ENCODE peak calls at places on chromosomes 4 and X, in four cellular contexts. One of them, this sample, is unnamed.

GRCh38 chrX:110381216-110381615 is 22.6 kb downstream of the RTL9 start:
- DNase-seq in HFFc6: peak; percentile 75
- DNase-seq in GM13976: no peak
- DNase-seq in endothelial cell: no peak
- DNase-seq in this sample: no peak

GRCh38 chrX:9312922-9313867 is 151.7 kb upstream of the TBL1X start:
- DNase-seq in HFFc6: no peak
- DNase-seq in GM13976: peak; percentile 43
- DNase-seq in endothelial cell: peak; percentile 5
- DNase-seq in this sample: peak; percentile 21

GRCh38 chrX:9525511-9526248 is 60.8 kb downstream of the TBL1X start:
- DNase-seq in HFFc6: no peak
- DNase-seq in GM13976: no peak
- DNase-seq in endothelial cell: no peak
- DNase-seq in this sample: no peak

GRCh38 chrX:31500920-31501319 is 429.1 kb upstream of the FTHL17 start:
- DNase-seq in HFFc6: no peak
- DNase-seq in GM13976: no peak
- DNase-seq in endothelial cell: no peak
- DNase-seq in this sample: no peak

GRCh38 chr4:8721621-8722020 is 129.1 kb downstream of the CPZ start:
- DNase-seq in HFFc6: no peak
- DNase-seq in GM13976: no peak
- DNase-seq in endothelial cell: no peak
- DNase-seq in this sample: no peak

GRCh38 chrX:2243913-2244460 is 256.8 kb downstream of the DHRSX start:
- DNase-seq in HFFc6: no peak
- DNase-seq in GM13976: no peak
- DNase-seq in endothelial cell: no peak
- DNase-seq in this sample: no peak

GRCh38 chrX:123803331-123803983 is 56.4 kb upstream of the XIAP start:
- DNase-seq in HFFc6: peak; percentile 81
- DNase-seq in GM13976: peak; percentile 38
- DNase-seq in endothelial cell: peak; percentile 4
- DNase-seq in this sample: no peak

GRCh38 chr4:86972997-86973396 is 38.2 kb downstream of the AFF1 start:
- DNase-seq in HFFc6: no peak
- DNase-seq in GM13976: no peak
- DNase-seq in endothelial cell: no peak
- DNase-seq in this sample: no peak

GRCh38 chr4:101205878-101206277 is 141.4 kb downstream of the PPP3CA start:
- DNase-seq in HFFc6: peak; percentile 40
- DNase-seq in GM13976: peak; percentile 11
- DNase-seq in endothelial cell: no peak
- DNase-seq in this sample: no peak

GRCh38 chrX:37701588-37701987 is 16.0 kb downstream of the XK start:
- DNase-seq in HFFc6: no peak
- DNase-seq in GM13976: no peak
- DNase-seq in endothelial cell: no peak
- DNase-seq in this sample: no peak

GRCh38 chr4:40199999-40200880 is 3.4 kb downstream of the RHOH start:
- DNase-seq in HFFc6: no peak
- DNase-seq in GM13976: peak; percentile 40
- DNase-seq in endothelial cell: no peak
- DNase-seq in this sample: no peak

GRCh38 chr4:167424338-167425256 is 190.3 kb upstream of the SPOCK3 start:
- DNase-seq in HFFc6: no peak
- DNase-seq in GM13976: no peak
- DNase-seq in endothelial cell: no peak
- DNase-seq in this sample: no peak

GRCh38 chrX:20361081-20361889 is 94.6 kb upstream of the RPS6KA3 start:
- DNase-seq in HFFc6: peak; percentile 13
- DNase-seq in GM13976: no peak
- DNase-seq in endothelial cell: no peak
- DNase-seq in this sample: no peak

GRCh38 chrX:20571611-20572010 is 304.9 kb upstream of the RPS6KA3 start:
- DNase-seq in HFFc6: no peak
- DNase-seq in GM13976: no peak
- DNase-seq in endothelial cell: no peak
- DNase-seq in this sample: no peak

GRCh38 chrX:114774691-114775090 is 190.8 kb downstream of the HTR2C start:
- DNase-seq in HFFc6: no peak
- DNase-seq in GM13976: no peak
- DNase-seq in endothelial cell: no peak
- DNase-seq in this sample: no peak

GRCh38 chr4:87007345-87008181 is 72.8 kb downstream of the AFF1 start:
- DNase-seq in HFFc6: peak; percentile 29
- DNase-seq in GM13976: no peak
- DNase-seq in endothelial cell: peak; percentile 50
- DNase-seq in this sample: no peak

GRCh38 chr4:98522603-98523395 is 135.6 kb downstream of the TSPAN5 start:
- DNase-seq in HFFc6: peak; percentile 89
- DNase-seq in GM13976: no peak
- DNase-seq in endothelial cell: no peak
- DNase-seq in this sample: no peak

GRCh38 chr4:19776021-19776459 is 475.7 kb upstream of the SLIT2 start:
- DNase-seq in HFFc6: peak; percentile 63
- DNase-seq in GM13976: no peak
- DNase-seq in endothelial cell: no peak
- DNase-seq in this sample: no peak

DNA sequence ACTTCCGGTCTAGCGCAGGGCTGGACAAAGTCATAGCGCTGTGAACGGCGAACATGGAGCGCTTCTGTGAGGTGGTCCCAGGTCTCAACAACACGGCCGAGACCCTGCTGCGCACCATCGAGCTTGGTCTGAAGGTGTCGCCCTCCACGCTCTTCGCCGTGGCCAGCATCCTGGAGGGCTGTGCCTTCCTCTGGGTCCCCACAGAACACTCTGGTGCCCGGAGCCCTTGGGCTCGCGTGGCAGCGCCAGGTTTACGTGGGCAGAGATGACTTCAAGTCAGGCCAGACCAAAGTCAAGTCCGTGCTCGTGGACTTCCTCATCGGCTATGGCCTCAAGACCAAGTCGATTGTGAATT is 128.6 kb downstream of the ANAPC4 start:
- DNase-seq in HFFc6: no peak
- DNase-seq in GM13976: no peak
- DNase-seq in endothelial cell: no peak
- DNase-seq in this sample: no peak
- TF ChIP-seq CTCF in HFFc6: no peak
- TF ChIP-seq CTCF in GM13976: no peak
- TF ChIP-seq CTCF in endothelial cell: no peak
- TF ChIP-seq CTCF in this sample: no peak

DNA sequence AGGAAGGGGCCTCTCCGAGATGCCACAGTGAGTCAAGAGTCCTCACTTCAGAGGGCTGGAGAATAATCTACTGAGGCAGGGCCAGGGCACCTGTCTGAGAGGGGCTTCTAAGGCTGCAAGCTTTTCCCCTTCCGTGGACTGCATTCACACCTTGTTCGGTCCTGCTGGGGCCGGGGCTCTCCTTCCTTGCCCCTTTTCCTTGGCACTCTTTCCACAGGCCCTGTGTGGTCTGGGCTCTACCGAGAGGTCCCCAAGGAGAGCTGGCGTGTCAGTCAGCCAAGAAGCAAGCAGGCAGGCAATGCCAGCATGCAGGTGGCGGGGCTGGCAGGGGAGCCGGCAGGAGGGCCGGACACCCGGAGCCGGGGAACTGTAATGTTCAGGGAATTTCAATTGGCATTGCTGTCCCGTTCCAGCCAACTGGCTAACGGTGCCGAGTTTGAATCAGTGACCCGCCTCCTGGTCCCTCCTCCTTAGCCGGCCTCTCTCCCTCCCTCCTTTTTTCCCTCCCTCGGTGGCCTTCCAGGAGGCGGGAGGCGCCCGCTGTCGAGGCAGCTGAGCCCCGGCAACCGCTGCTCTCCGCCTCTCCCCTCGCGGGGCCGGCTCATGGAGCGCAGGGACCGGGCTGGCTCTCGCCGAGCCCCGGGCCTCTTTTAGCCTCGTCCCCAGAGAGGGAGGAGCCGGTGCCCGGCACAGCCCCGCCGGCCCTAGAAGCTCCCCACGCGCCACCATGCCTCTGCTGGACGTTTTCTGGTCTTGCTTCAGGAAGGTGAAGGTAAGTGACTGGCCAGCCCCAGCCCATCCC is at the start of gene STARD8:
- DNase-seq in HFFc6: peak; percentile 60
- DNase-seq in GM13976: no peak
- DNase-seq in endothelial cell: peak; percentile 22
- DNase-seq in this sample: peak; percentile 15
- TF ChIP-seq CTCF in HFFc6: peak; percentile 18
- TF ChIP-seq CTCF in GM13976: no peak
- TF ChIP-seq CTCF in endothelial cell: no peak
- TF ChIP-seq CTCF in this sample: no peak

DNA sequence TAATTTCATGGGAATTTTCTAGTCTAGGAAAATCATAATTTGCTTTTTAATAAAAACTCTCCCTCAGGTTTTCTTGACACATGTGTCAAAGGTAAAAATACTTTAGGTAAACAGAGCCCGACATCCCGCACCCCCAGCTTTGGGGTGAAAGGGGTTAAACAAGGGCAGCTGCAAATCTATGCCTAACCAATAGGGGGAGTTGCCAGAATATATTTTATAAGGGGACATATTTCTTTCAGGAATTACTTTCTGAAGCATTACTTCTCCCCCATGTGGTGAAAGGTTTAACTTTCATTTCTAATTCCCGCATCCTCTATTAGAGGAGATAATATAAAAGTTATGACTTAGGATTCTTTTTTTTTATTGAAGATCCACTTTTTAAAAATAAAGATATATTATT is 53.9 kb upstream of the HEPH start:
- DNase-seq in HFFc6: no peak
- DNase-seq in GM13976: peak; percentile 4
- DNase-seq in endothelial cell: peak; percentile 2
- DNase-seq in this sample: no peak
- TF ChIP-seq CTCF in HFFc6: peak; percentile 66
- TF ChIP-seq CTCF in GM13976: no peak
- TF ChIP-seq CTCF in endothelial cell: peak; percentile 71
- TF ChIP-seq CTCF in this sample: peak; percentile 33

GRCh38 chrX:134998246-134998645 is 7.5 kb downstream of the SMIM10 start:
- DNase-seq in HFFc6: no peak
- DNase-seq in GM13976: no peak
- DNase-seq in endothelial cell: no peak
- DNase-seq in this sample: no peak

GRCh38 chrX:135000516-135000915 is 9.7 kb downstream of the SMIM10 start:
- DNase-seq in HFFc6: peak; percentile 4
- DNase-seq in GM13976: no peak
- DNase-seq in endothelial cell: no peak
- DNase-seq in this sample: no peak

GRCh38 chrX:135003876-135004623 is 13.3 kb downstream of the SMIM10 start:
- DNase-seq in HFFc6: peak; percentile 84
- DNase-seq in GM13976: peak; percentile 89
- DNase-seq in endothelial cell: peak; percentile 86
- DNase-seq in this sample: peak; percentile 84

DNA sequence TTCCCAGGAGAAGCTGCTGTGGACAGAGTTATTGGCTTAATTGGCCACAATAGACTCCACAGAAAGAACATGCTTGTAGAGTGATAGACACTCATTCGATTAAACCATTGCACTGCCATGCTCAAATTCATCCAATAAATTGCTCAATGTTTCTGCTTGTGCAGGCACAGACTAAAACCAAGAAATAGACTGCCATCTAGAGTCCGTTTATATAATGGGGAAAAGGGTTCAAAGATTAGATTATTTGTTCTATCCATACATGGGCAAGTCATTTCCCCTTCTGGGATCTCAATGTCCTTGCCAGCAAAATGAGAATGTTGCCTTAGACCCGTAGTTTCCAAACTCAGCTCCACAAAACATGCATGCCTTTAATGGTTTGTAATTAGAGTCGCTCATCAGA is 8.7 kb downstream of the SMIM10 start:
- DNase-seq in HFFc6: peak; percentile 61
- DNase-seq in GM13976: peak; percentile 38
- DNase-seq in endothelial cell: no peak
- DNase-seq in this sample: no peak
- TF ChIP-seq CTCF in HFFc6: peak; percentile 73
- TF ChIP-seq CTCF in GM13976: peak; percentile 32
- TF ChIP-seq CTCF in endothelial cell: no peak
- TF ChIP-seq CTCF in this sample: peak; percentile 48

DNA sequence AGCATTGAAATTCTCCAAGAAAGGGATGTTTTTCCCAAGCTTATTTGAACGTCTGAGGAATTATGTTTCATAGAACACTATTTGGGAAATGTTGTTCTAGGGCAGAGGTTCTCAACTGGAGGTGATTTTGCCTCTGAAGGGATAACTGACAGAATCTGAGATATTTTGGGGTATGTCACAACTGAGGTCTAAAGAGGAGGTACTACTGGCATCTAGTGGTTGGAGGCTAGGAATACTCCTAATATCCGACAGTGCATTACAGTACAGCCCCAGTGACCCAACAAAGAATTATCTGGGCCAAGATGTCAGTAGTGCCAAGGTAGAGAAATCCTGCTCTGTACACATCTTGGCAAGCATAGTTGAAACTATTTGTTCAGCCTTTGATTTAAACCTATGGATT is 6.4 kb downstream of the HSPA4L start:
- DNase-seq in HFFc6: no peak
- DNase-seq in GM13976: no peak
- DNase-seq in endothelial cell: no peak
- DNase-seq in this sample: no peak
- TF ChIP-seq CTCF in HFFc6: peak; percentile 37
- TF ChIP-seq CTCF in GM13976: no peak
- TF ChIP-seq CTCF in endothelial cell: no peak
- TF ChIP-seq CTCF in this sample: peak; percentile 12

GRCh38 chrX:53093177-53093655 is 726 bp upstream of the KANTR start:
- DNase-seq in HFFc6: peak; percentile 59
- DNase-seq in GM13976: peak; percentile 72
- DNase-seq in endothelial cell: peak; percentile 73
- DNase-seq in this sample: peak; percentile 48
- TF ChIP-seq CTCF in HFFc6: peak; percentile 74
- TF ChIP-seq CTCF in GM13976: peak; percentile 56
- TF ChIP-seq CTCF in endothelial cell: peak; percentile 26
- TF ChIP-seq CTCF in this sample: peak; percentile 57

DNA sequence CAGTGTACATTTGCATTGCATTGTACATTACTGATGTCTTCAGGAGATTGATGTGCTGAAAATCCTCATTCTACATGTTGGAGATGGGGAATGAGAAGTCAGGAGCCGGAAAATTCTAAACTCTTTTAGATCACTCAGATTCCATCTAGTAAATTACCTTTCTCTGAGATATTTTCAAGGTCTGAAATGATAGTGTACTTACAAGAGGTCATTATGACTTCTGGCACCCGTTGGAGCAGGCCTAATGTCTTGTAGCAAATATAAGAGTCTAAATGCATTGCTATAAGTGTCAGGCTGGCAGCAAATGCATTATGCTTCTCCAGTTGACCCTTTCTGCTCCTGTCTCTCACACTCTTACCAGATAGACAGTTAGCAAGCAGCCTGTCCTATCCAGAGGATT is 692.8 kb downstream of the GRID2 start:
- DNase-seq in HFFc6: no peak
- DNase-seq in GM13976: no peak
- DNase-seq in endothelial cell: no peak
- DNase-seq in this sample: no peak
- TF ChIP-seq CTCF in HFFc6: no peak
- TF ChIP-seq CTCF in GM13976: no peak
- TF ChIP-seq CTCF in endothelial cell: no peak
- TF ChIP-seq CTCF in this sample: no peak

DNA sequence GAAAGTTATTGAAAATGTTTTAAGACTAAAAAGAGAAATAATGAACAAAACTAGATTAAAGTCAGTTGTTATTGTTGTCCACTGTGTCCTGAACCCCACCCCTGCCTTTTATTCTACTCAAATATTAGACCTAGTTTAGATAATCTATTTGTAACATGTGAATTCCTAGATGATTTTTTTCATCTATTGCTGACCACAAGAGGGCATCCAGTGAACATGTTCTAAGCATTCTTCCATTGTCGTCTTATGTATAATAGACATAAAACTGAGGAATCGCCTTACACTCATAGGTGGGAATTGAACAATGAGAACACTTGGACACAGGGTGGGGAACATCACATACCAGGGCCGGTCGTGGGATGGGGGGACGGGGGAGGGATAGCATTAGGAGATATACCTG is 36.4 kb upstream of the HPRT1 start:
- DNase-seq in HFFc6: peak; percentile 20
- DNase-seq in GM13976: no peak
- DNase-seq in endothelial cell: no peak
- DNase-seq in this sample: no peak
- TF ChIP-seq CTCF in HFFc6: peak; percentile 67
- TF ChIP-seq CTCF in GM13976: no peak
- TF ChIP-seq CTCF in endothelial cell: no peak
- TF ChIP-seq CTCF in this sample: peak; percentile 31

This sample was measured in progenitor cell of endocrine pancreas.